ENCODE peak calls at places on chromosomes 4 and X, in six cellular contexts. One of them, this sample, is unnamed.

GRCh38 chr4:107736924-107737448 is 17.0 kb upstream of the PAPSS1 start:
- DNase-seq in ovary: peak; percentile 33
- DNase-seq in MM.1S: peak; percentile 37
- DNase-seq in D341Med: peak; percentile 69
- DNase-seq in NCI-H510A treated with DMSO at 0.1 percent for 48 hours: peak; percentile 5
- DNase-seq in activated gamma-delta T cell treated with anti-CD3 and anti-CD28 coated beads, Interleukin-2, amount 50 U/mL, for 16 hours: no peak
- DNase-seq in this sample: peak; percentile 61

GRCh38 chr4:55386073-55386472 is 9.7 kb upstream of the TMEM165 start:
- DNase-seq in ovary: no peak
- DNase-seq in MM.1S: no peak
- DNase-seq in D341Med: peak; percentile 52
- DNase-seq in NCI-H510A treated with DMSO at 0.1 percent for 48 hours: peak; percentile 42
- DNase-seq in activated gamma-delta T cell treated with anti-CD3 and anti-CD28 coated beads, Interleukin-2, amount 50 U/mL, for 16 hours: no peak
- DNase-seq in this sample: peak; percentile 18

GRCh38 chr4:74311696-74312313 is 3.5 kb downstream of the EPGN start:
- DNase-seq in ovary: no peak
- DNase-seq in MM.1S: peak; percentile 81
- DNase-seq in D341Med: peak; percentile 36
- DNase-seq in NCI-H510A treated with DMSO at 0.1 percent for 48 hours: peak; percentile 76
- DNase-seq in activated gamma-delta T cell treated with anti-CD3 and anti-CD28 coated beads, Interleukin-2, amount 50 U/mL, for 16 hours: no peak
- DNase-seq in this sample: peak; percentile 60

GRCh38 chr4:136329042-136329662 is 1203.1 kb downstream of the PCDH18 start:
- DNase-seq in ovary: no peak
- DNase-seq in MM.1S: no peak
- DNase-seq in D341Med: peak; percentile 22
- DNase-seq in NCI-H510A treated with DMSO at 0.1 percent for 48 hours: no peak
- DNase-seq in activated gamma-delta T cell treated with anti-CD3 and anti-CD28 coated beads, Interleukin-2, amount 50 U/mL, for 16 hours: no peak
- DNase-seq in this sample: no peak

GRCh38 chrX:134891652-134892051 is 99.1 kb upstream of the SMIM10 start:
- DNase-seq in ovary: no peak
- DNase-seq in MM.1S: no peak
- DNase-seq in D341Med: no peak
- DNase-seq in NCI-H510A treated with DMSO at 0.1 percent for 48 hours: no peak
- DNase-seq in activated gamma-delta T cell treated with anti-CD3 and anti-CD28 coated beads, Interleukin-2, amount 50 U/mL, for 16 hours: no peak
- DNase-seq in this sample: no peak

GRCh38 chrX:119573840-119574393 is 446 bp upstream of the UBE2A start:
- DNase-seq in ovary: no peak
- DNase-seq in MM.1S: peak; percentile 7
- DNase-seq in D341Med: peak; percentile 41
- DNase-seq in NCI-H510A treated with DMSO at 0.1 percent for 48 hours: peak; percentile 43
- DNase-seq in activated gamma-delta T cell treated with anti-CD3 and anti-CD28 coated beads, Interleukin-2, amount 50 U/mL, for 16 hours: peak; percentile 0
- DNase-seq in this sample: peak; percentile 17

GRCh38 chr4:75169020-75169814 is 236.3 kb downstream of the PARM1 start:
- DNase-seq in ovary: no peak
- DNase-seq in MM.1S: no peak
- DNase-seq in D341Med: no peak
- DNase-seq in NCI-H510A treated with DMSO at 0.1 percent for 48 hours: no peak
- DNase-seq in activated gamma-delta T cell treated with anti-CD3 and anti-CD28 coated beads, Interleukin-2, amount 50 U/mL, for 16 hours: no peak
- DNase-seq in this sample: no peak

GRCh38 chr4:123554819-123555499 is 158.4 kb downstream of the SPRY1 start:
- DNase-seq in ovary: no peak
- DNase-seq in MM.1S: no peak
- DNase-seq in D341Med: no peak
- DNase-seq in NCI-H510A treated with DMSO at 0.1 percent for 48 hours: no peak
- DNase-seq in activated gamma-delta T cell treated with anti-CD3 and anti-CD28 coated beads, Interleukin-2, amount 50 U/mL, for 16 hours: no peak
- DNase-seq in this sample: peak; percentile 52

GRCh38 chr4:73901031-73901430 is 31.8 kb downstream of the CXCL1 start:
- DNase-seq in ovary: no peak
- DNase-seq in MM.1S: no peak
- DNase-seq in D341Med: no peak
- DNase-seq in NCI-H510A treated with DMSO at 0.1 percent for 48 hours: no peak
- DNase-seq in activated gamma-delta T cell treated with anti-CD3 and anti-CD28 coated beads, Interleukin-2, amount 50 U/mL, for 16 hours: no peak
- DNase-seq in this sample: no peak

GRCh38 chrX:153647461-153648357 is 706 bp downstream of the DUSP9 start:
- DNase-seq in ovary: no peak
- DNase-seq in MM.1S: no peak
- DNase-seq in D341Med: peak; percentile 9
- DNase-seq in NCI-H510A treated with DMSO at 0.1 percent for 48 hours: no peak
- DNase-seq in activated gamma-delta T cell treated with anti-CD3 and anti-CD28 coated beads, Interleukin-2, amount 50 U/mL, for 16 hours: no peak
- DNase-seq in this sample: no peak

GRCh38 chr4:99824070-99824599 is 7.5 kb downstream of the DAPP1 start:
- DNase-seq in ovary: no peak
- DNase-seq in MM.1S: no peak
- DNase-seq in D341Med: no peak
- DNase-seq in NCI-H510A treated with DMSO at 0.1 percent for 48 hours: no peak
- DNase-seq in activated gamma-delta T cell treated with anti-CD3 and anti-CD28 coated beads, Interleukin-2, amount 50 U/mL, for 16 hours: no peak
- DNase-seq in this sample: no peak

GRCh38 chr4:179447308-179447707 is 2005.1 kb upstream of the AGA start:
- DNase-seq in ovary: no peak
- DNase-seq in MM.1S: no peak
- DNase-seq in D341Med: no peak
- DNase-seq in NCI-H510A treated with DMSO at 0.1 percent for 48 hours: no peak
- DNase-seq in activated gamma-delta T cell treated with anti-CD3 and anti-CD28 coated beads, Interleukin-2, amount 50 U/mL, for 16 hours: no peak
- DNase-seq in this sample: no peak

GRCh38 chr4:3879681-3880594 is 113.8 kb downstream of the ADRA2C start:
- DNase-seq in ovary: no peak
- DNase-seq in MM.1S: no peak
- DNase-seq in D341Med: peak; percentile 38
- DNase-seq in NCI-H510A treated with DMSO at 0.1 percent for 48 hours: no peak
- DNase-seq in activated gamma-delta T cell treated with anti-CD3 and anti-CD28 coated beads, Interleukin-2, amount 50 U/mL, for 16 hours: peak; percentile 28
- DNase-seq in this sample: no peak

GRCh38 chrX:38804481-38805293 is 3.4 kb downstream of the MID1IP1 start:
- DNase-seq in ovary: peak; percentile 47
- DNase-seq in MM.1S: peak; percentile 29
- DNase-seq in D341Med: peak; percentile 41
- DNase-seq in NCI-H510A treated with DMSO at 0.1 percent for 48 hours: no peak
- DNase-seq in activated gamma-delta T cell treated with anti-CD3 and anti-CD28 coated beads, Interleukin-2, amount 50 U/mL, for 16 hours: peak; percentile 6
- DNase-seq in this sample: no peak

GRCh38 chr4:13481569-13481968 is 2.6 kb downstream of the RAB28 start:
- DNase-seq in ovary: no peak
- DNase-seq in MM.1S: no peak
- DNase-seq in D341Med: no peak
- DNase-seq in NCI-H510A treated with DMSO at 0.1 percent for 48 hours: no peak
- DNase-seq in activated gamma-delta T cell treated with anti-CD3 and anti-CD28 coated beads, Interleukin-2, amount 50 U/mL, for 16 hours: no peak
- DNase-seq in this sample: no peak

GRCh38 chrX:151977009-151977408 is 2.5 kb upstream of the GABRE start:
- DNase-seq in ovary: no peak
- DNase-seq in MM.1S: no peak
- DNase-seq in D341Med: no peak
- DNase-seq in NCI-H510A treated with DMSO at 0.1 percent for 48 hours: no peak
- DNase-seq in activated gamma-delta T cell treated with anti-CD3 and anti-CD28 coated beads, Interleukin-2, amount 50 U/mL, for 16 hours: no peak
- DNase-seq in this sample: no peak

GRCh38 chr4:75834095-75834771 is 68.0 kb downstream of the PPEF2 start:
- DNase-seq in ovary: no peak
- DNase-seq in MM.1S: no peak
- DNase-seq in D341Med: no peak
- DNase-seq in NCI-H510A treated with DMSO at 0.1 percent for 48 hours: no peak
- DNase-seq in activated gamma-delta T cell treated with anti-CD3 and anti-CD28 coated beads, Interleukin-2, amount 50 U/mL, for 16 hours: no peak
- DNase-seq in this sample: no peak

GRCh38 chr4:73308286-73308685 is 49.7 kb upstream of the ANKRD17 start:
- DNase-seq in ovary: no peak
- DNase-seq in MM.1S: peak; percentile 21
- DNase-seq in D341Med: no peak
- DNase-seq in NCI-H510A treated with DMSO at 0.1 percent for 48 hours: no peak
- DNase-seq in activated gamma-delta T cell treated with anti-CD3 and anti-CD28 coated beads, Interleukin-2, amount 50 U/mL, for 16 hours: no peak
- DNase-seq in this sample: peak; percentile 17

GRCh38 chr4:85821688-85822087 is 346.7 kb downstream of the ARHGAP24 start:
- DNase-seq in ovary: no peak
- DNase-seq in MM.1S: no peak
- DNase-seq in D341Med: no peak
- DNase-seq in NCI-H510A treated with DMSO at 0.1 percent for 48 hours: no peak
- DNase-seq in activated gamma-delta T cell treated with anti-CD3 and anti-CD28 coated beads, Interleukin-2, amount 50 U/mL, for 16 hours: no peak
- DNase-seq in this sample: no peak

GRCh38 chr4:40702800-40703151 is 47.0 kb upstream of the NSUN7 start:
- DNase-seq in ovary: no peak
- DNase-seq in MM.1S: no peak
- DNase-seq in D341Med: no peak
- DNase-seq in NCI-H510A treated with DMSO at 0.1 percent for 48 hours: no peak
- DNase-seq in activated gamma-delta T cell treated with anti-CD3 and anti-CD28 coated beads, Interleukin-2, amount 50 U/mL, for 16 hours: no peak
- DNase-seq in this sample: no peak

GRCh38 chr4:111323916-111324315 is 701.0 kb upstream of the PITX2 start:
- DNase-seq in ovary: no peak
- DNase-seq in MM.1S: no peak
- DNase-seq in D341Med: no peak
- DNase-seq in NCI-H510A treated with DMSO at 0.1 percent for 48 hours: no peak
- DNase-seq in activated gamma-delta T cell treated with anti-CD3 and anti-CD28 coated beads, Interleukin-2, amount 50 U/mL, for 16 hours: no peak
- DNase-seq in this sample: no peak

GRCh38 chr4:78002260-78002659 is 54.9 kb upstream of the FRAS1 start:
- DNase-seq in ovary: no peak
- DNase-seq in MM.1S: no peak
- DNase-seq in D341Med: no peak
- DNase-seq in NCI-H510A treated with DMSO at 0.1 percent for 48 hours: no peak
- DNase-seq in activated gamma-delta T cell treated with anti-CD3 and anti-CD28 coated beads, Interleukin-2, amount 50 U/mL, for 16 hours: no peak
- DNase-seq in this sample: no peak

GRCh38 chr4:18593297-18594002 is 571.9 kb upstream of the LCORL start:
- DNase-seq in ovary: peak; percentile 29
- DNase-seq in MM.1S: peak; percentile 76
- DNase-seq in D341Med: peak; percentile 77
- DNase-seq in NCI-H510A treated with DMSO at 0.1 percent for 48 hours: peak; percentile 54
- DNase-seq in activated gamma-delta T cell treated with anti-CD3 and anti-CD28 coated beads, Interleukin-2, amount 50 U/mL, for 16 hours: peak; percentile 22
- DNase-seq in this sample: peak; percentile 84

GRCh38 chrX:74924449-74925209 is 623 bp downstream of the NEXMIF start:
- DNase-seq in ovary: peak; percentile 49
- DNase-seq in MM.1S: peak; percentile 65
- DNase-seq in D341Med: peak; percentile 73
- DNase-seq in NCI-H510A treated with DMSO at 0.1 percent for 48 hours: peak; percentile 72
- DNase-seq in activated gamma-delta T cell treated with anti-CD3 and anti-CD28 coated beads, Interleukin-2, amount 50 U/mL, for 16 hours: no peak
- DNase-seq in this sample: peak; percentile 32

GRCh38 chrX:100635989-100636320 is 651 bp downstream of the TSPAN6 start:
- DNase-seq in ovary: no peak
- DNase-seq in MM.1S: no peak
- DNase-seq in D341Med: no peak
- DNase-seq in NCI-H510A treated with DMSO at 0.1 percent for 48 hours: peak; percentile 19
- DNase-seq in activated gamma-delta T cell treated with anti-CD3 and anti-CD28 coated beads, Interleukin-2, amount 50 U/mL, for 16 hours: no peak
- DNase-seq in this sample: no peak

This sample was measured in cerebellar cortex.